ENCODE peak calls at places on chromosomes 3 and 15, in five cellular contexts. One of them, this sample, is unnamed.

GRCh38 chr3:148625145-148625736 is 72.5 kb upstream of the AGTR1 start:
- DNase-seq in A549: no peak
- DNase-seq in lower lobe of right lung: no peak
- DNase-seq in AG04450: no peak
- DNase-seq in A673: no peak
- DNase-seq in this sample: no peak

GRCh38 chr3:117788086-117788485 is 1078.5 kb downstream of the TUSC7 start:
- DNase-seq in A549: no peak
- DNase-seq in lower lobe of right lung: no peak
- DNase-seq in AG04450: peak; percentile 52
- DNase-seq in A673: peak; percentile 35
- DNase-seq in this sample: no peak

GRCh38 chr3:154745925-154746324 is 315.9 kb upstream of the GPR149 start:
- DNase-seq in A549: no peak
- DNase-seq in lower lobe of right lung: no peak
- DNase-seq in AG04450: no peak
- DNase-seq in A673: no peak
- DNase-seq in this sample: peak; percentile 20

GRCh38 chr15:23472678-23473077 is 25.6 kb upstream of the GOLGA6L2 start:
- DNase-seq in A549: peak; percentile 8
- DNase-seq in lower lobe of right lung: no peak
- DNase-seq in AG04450: no peak
- DNase-seq in A673: no peak
- DNase-seq in this sample: no peak

GRCh38 chr15:44325568-44325967 is 37.0 kb downstream of the GOLM2 start:
- DNase-seq in A549: no peak
- DNase-seq in lower lobe of right lung: no peak
- DNase-seq in AG04450: no peak
- DNase-seq in A673: no peak
- DNase-seq in this sample: no peak

GRCh38 chr15:67892559-67893377 is 52.9 kb upstream of the RNU6-1 start:
- DNase-seq in A549: no peak
- DNase-seq in lower lobe of right lung: no peak
- DNase-seq in AG04450: no peak
- DNase-seq in A673: no peak
- DNase-seq in this sample: no peak

GRCh38 chr3:124557433-124558232 is 172.6 kb upstream of the UMPS start:
- DNase-seq in A549: no peak
- DNase-seq in lower lobe of right lung: no peak
- DNase-seq in AG04450: peak; percentile 7
- DNase-seq in A673: peak; percentile 47
- DNase-seq in this sample: no peak

GRCh38 chr3:105878061-105878460 is 9.2 kb upstream of the CBLB start:
- DNase-seq in A549: no peak
- DNase-seq in lower lobe of right lung: no peak
- DNase-seq in AG04450: no peak
- DNase-seq in A673: no peak
- DNase-seq in this sample: no peak

GRCh38 chr3:182305881-182306665 is 487.2 kb upstream of the ATP11B start:
- DNase-seq in A549: no peak
- DNase-seq in lower lobe of right lung: no peak
- DNase-seq in AG04450: no peak
- DNase-seq in A673: no peak
- DNase-seq in this sample: no peak

GRCh38 chr3:57977755-57978715 is 30.2 kb upstream of the FLNB start:
- DNase-seq in A549: no peak
- DNase-seq in lower lobe of right lung: no peak
- DNase-seq in AG04450: no peak
- DNase-seq in A673: no peak
- DNase-seq in this sample: no peak

GRCh38 chr15:72047020-72047419 is 70.9 kb downstream of the MYO9A start:
- DNase-seq in A549: no peak
- DNase-seq in lower lobe of right lung: no peak
- DNase-seq in AG04450: no peak
- DNase-seq in A673: no peak
- DNase-seq in this sample: no peak

GRCh38 chr3:9214599-9214998 is 34.8 kb downstream of the SRGAP3 start:
- DNase-seq in A549: no peak
- DNase-seq in lower lobe of right lung: no peak
- DNase-seq in AG04450: no peak
- DNase-seq in A673: no peak
- DNase-seq in this sample: no peak

GRCh38 chr15:63173116-63173470 is 15.8 kb upstream of the RPS27L start:
- DNase-seq in A549: no peak
- DNase-seq in lower lobe of right lung: no peak
- DNase-seq in AG04450: no peak
- DNase-seq in A673: no peak
- DNase-seq in this sample: no peak

GRCh38 chr3:181300033-181300432 is 310.5 kb upstream of the DNAJC19 start:
- DNase-seq in A549: no peak
- DNase-seq in lower lobe of right lung: no peak
- DNase-seq in AG04450: no peak
- DNase-seq in A673: no peak
- DNase-seq in this sample: no peak

GRCh38 chr15:52082197-52083036 is 30.2 kb downstream of the BCL2L10 start:
- DNase-seq in A549: no peak
- DNase-seq in lower lobe of right lung: no peak
- DNase-seq in AG04450: peak; percentile 29
- DNase-seq in A673: no peak
- DNase-seq in this sample: no peak

GRCh38 chr3:112302881-112303761 is 9.1 kb upstream of the SLC9C1 start:
- DNase-seq in A549: no peak
- DNase-seq in lower lobe of right lung: no peak
- DNase-seq in AG04450: no peak
- DNase-seq in A673: peak; percentile 52
- DNase-seq in this sample: no peak

GRCh38 chr3:37905987-37906674 is 44.5 kb downstream of the CTDSPL start:
- DNase-seq in A549: no peak
- DNase-seq in lower lobe of right lung: no peak
- DNase-seq in AG04450: no peak
- DNase-seq in A673: peak; percentile 9
- DNase-seq in this sample: peak; percentile 65

GRCh38 chr3:186909078-186909853 is 21.1 kb upstream of the ST6GAL1 start:
- DNase-seq in A549: no peak
- DNase-seq in lower lobe of right lung: peak; percentile 55
- DNase-seq in AG04450: no peak
- DNase-seq in A673: no peak
- DNase-seq in this sample: no peak

GRCh38 chr3:156382458-156383346 is 172.2 kb downstream of the SSR3 start:
- DNase-seq in A549: peak; percentile 53
- DNase-seq in lower lobe of right lung: no peak
- DNase-seq in AG04450: no peak
- DNase-seq in A673: peak; percentile 70
- DNase-seq in this sample: peak; percentile 52

GRCh38 chr15:69016021-69016595 is 1.6 kb downstream of the NOX5 start:
- DNase-seq in A549: no peak
- DNase-seq in lower lobe of right lung: no peak
- DNase-seq in AG04450: no peak
- DNase-seq in A673: no peak
- DNase-seq in this sample: no peak

GRCh38 chr15:41966414-41966812 is 5.9 kb downstream of the EHD4 start:
- DNase-seq in A549: no peak
- DNase-seq in lower lobe of right lung: no peak
- DNase-seq in AG04450: no peak
- DNase-seq in A673: no peak
- DNase-seq in this sample: no peak

GRCh38 chr3:78757734-78758133 is 1010.1 kb downstream of the ROBO1 start:
- DNase-seq in A549: no peak
- DNase-seq in lower lobe of right lung: no peak
- DNase-seq in AG04450: no peak
- DNase-seq in A673: no peak
- DNase-seq in this sample: no peak

GRCh38 chr3:10352146-10352911 is 31.4 kb upstream of the SEC13 start:
- DNase-seq in A549: no peak
- DNase-seq in lower lobe of right lung: peak; percentile 12
- DNase-seq in AG04450: peak; percentile 86
- DNase-seq in A673: no peak
- DNase-seq in this sample: no peak

GRCh38 chr15:101613130-101614000 is 38.8 kb downstream of the TM2D3 start:
- DNase-seq in A549: no peak
- DNase-seq in lower lobe of right lung: no peak
- DNase-seq in AG04450: no peak
- DNase-seq in A673: peak; percentile 65
- DNase-seq in this sample: peak; percentile 74

GRCh38 chr3:5758699-5759098 is 571.2 kb downstream of the EDEM1 start:
- DNase-seq in A549: no peak
- DNase-seq in lower lobe of right lung: no peak
- DNase-seq in AG04450: no peak
- DNase-seq in A673: no peak
- DNase-seq in this sample: no peak

GRCh38 chr3:133747373-133747772 is 1.2 kb downstream of the TF start:
- DNase-seq in A549: no peak
- DNase-seq in lower lobe of right lung: no peak
- DNase-seq in AG04450: no peak
- DNase-seq in A673: no peak
- DNase-seq in this sample: no peak

GRCh38 chr15:27119695-27120266 is 148.8 kb downstream of the GABRG3 start:
- DNase-seq in A549: no peak
- DNase-seq in lower lobe of right lung: no peak
- DNase-seq in AG04450: no peak
- DNase-seq in A673: no peak
- DNase-seq in this sample: no peak

GRCh38 chr3:36679384-36680200 is 84.8 kb downstream of the DCLK3 start:
- DNase-seq in A549: peak; percentile 18
- DNase-seq in lower lobe of right lung: no peak
- DNase-seq in AG04450: peak; percentile 58
- DNase-seq in A673: peak; percentile 46
- DNase-seq in this sample: no peak

GRCh38 chr15:39878401-39878775 is 41.7 kb downstream of the GPR176 start:
- DNase-seq in A549: no peak
- DNase-seq in lower lobe of right lung: no peak
- DNase-seq in AG04450: no peak
- DNase-seq in A673: no peak
- DNase-seq in this sample: no peak

GRCh38 chr15:92294759-92295158 is 98.9 kb upstream of the ST8SIA2 start:
- DNase-seq in A549: no peak
- DNase-seq in lower lobe of right lung: no peak
- DNase-seq in AG04450: no peak
- DNase-seq in A673: no peak
- DNase-seq in this sample: peak; percentile 30

GRCh38 chr3:126659915-126660886 is 5.3 kb upstream of the TXNRD3 start:
- DNase-seq in A549: peak; percentile 23
- DNase-seq in lower lobe of right lung: no peak
- DNase-seq in AG04450: no peak
- DNase-seq in A673: no peak
- DNase-seq in this sample: no peak

GRCh38 chr15:40847225-40847961 is 3.5 kb downstream of the SPINT1 start:
- DNase-seq in A549: peak; percentile 38
- DNase-seq in lower lobe of right lung: peak; percentile 89
- DNase-seq in AG04450: no peak
- DNase-seq in A673: peak; percentile 62
- DNase-seq in this sample: peak; percentile 88

GRCh38 chr15:78316211-78317077 is 17.0 kb upstream of the SKIC8 start:
- DNase-seq in A549: no peak
- DNase-seq in lower lobe of right lung: no peak
- DNase-seq in AG04450: no peak
- DNase-seq in A673: peak; percentile 28
- DNase-seq in this sample: peak; percentile 44
- H3K27ac ChIP-seq in A549: no peak overlapping the region
- H3K27ac ChIP-seq in lower lobe of right lung: no peak overlapping the region
- H3K27ac ChIP-seq in AG04450: no peak overlapping the region
- H3K27ac ChIP-seq in A673: peak overlapping the region; percentile 37
- H3K27ac ChIP-seq in this sample: peak overlapping the region; percentile 63

GRCh38 chr3:171640520-171641412 is 169.5 kb downstream of the PLD1 start:
- DNase-seq in A549: no peak
- DNase-seq in lower lobe of right lung: no peak
- DNase-seq in AG04450: peak; percentile 21
- DNase-seq in A673: no peak
- DNase-seq in this sample: peak; percentile 64
- TF ChIP-seq CTCF in A549: no peak
- TF ChIP-seq CTCF in lower lobe of right lung: no peak
- TF ChIP-seq CTCF in AG04450: peak; percentile 50
- TF ChIP-seq CTCF in A673: no peak
- TF ChIP-seq CTCF in this sample: peak; percentile 27

GRCh38 chr3:159260049-159260662 is 458.3 kb downstream of the MFSD1 start:
- DNase-seq in A549: peak; percentile 19
- DNase-seq in lower lobe of right lung: no peak
- DNase-seq in AG04450: peak; percentile 68
- DNase-seq in A673: peak; percentile 67
- DNase-seq in this sample: peak; percentile 24
- H3K4me3 ChIP-seq in A549: no peak overlapping the region
- H3K4me3 ChIP-seq in lower lobe of right lung: no peak overlapping the region
- H3K4me3 ChIP-seq in AG04450: no peak overlapping the region
- H3K4me3 ChIP-seq in A673: no peak overlapping the region
- H3K4me3 ChIP-seq in this sample: no peak overlapping the region

DNA sequence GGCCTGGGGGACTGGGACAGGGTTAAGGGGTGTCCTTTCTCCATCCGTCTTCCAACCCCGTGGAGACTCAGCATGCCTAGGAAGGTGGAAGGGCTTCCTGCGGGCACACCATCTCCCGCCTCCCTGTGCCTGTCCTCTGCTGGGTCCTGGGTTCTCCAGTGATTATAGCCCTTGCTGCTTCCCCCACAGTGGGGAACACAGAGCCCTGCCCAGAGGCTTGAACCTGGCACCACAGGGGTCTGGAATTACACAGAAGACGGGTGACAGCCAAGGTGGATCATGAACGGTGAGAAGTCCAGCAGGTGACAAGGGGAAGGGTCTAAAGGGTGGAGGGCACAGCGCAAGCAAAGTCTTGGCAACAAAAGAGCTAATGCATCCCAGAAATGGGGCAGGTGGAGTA is 6.2 kb upstream of the SEMA3B start:
- DNase-seq in A549: no peak
- DNase-seq in lower lobe of right lung: no peak
- DNase-seq in AG04450: no peak
- DNase-seq in A673: no peak
- DNase-seq in this sample: no peak
- H3K27ac ChIP-seq in A549: no peak overlapping the region
- H3K27ac ChIP-seq in lower lobe of right lung: no peak overlapping the region
- H3K27ac ChIP-seq in AG04450: no peak overlapping the region
- H3K27ac ChIP-seq in A673: no peak overlapping the region
- H3K27ac ChIP-seq in this sample: no peak overlapping the region